ENCODE peak calls at places on chromosomes 4 and X, in seven cellular contexts. S is amygdala; F is islet precursor cell; P is stimulated activated CD4-positive, alpha-beta T cell treated with anti-CD3 and anti-CD28 coated beads, Interleukin-4, amount 100 ng/mL, for 48 hours; W is nucleus accumbens; I is GM10248; D is HS-5. Z is an unnamed sample.

GRCh38 chr4:185634066-185634652 is 98.9 kb upstream of the PDLIM3 start:
- DNase-seq in S (no peak), F (no peak), P (no peak), W (no peak), I (no peak), D (no peak), Z (peak; percentile 38)

GRCh38 chrX:123740006-123740405 is 7.2 kb upstream of the THOC2 start:
- DNase-seq in S (no peak), F (no peak), P (no peak), W (no peak), I (no peak), D (no peak), Z (no peak)

GRCh38 chr4:112290341-112290740 is 4.6 kb upstream of the TIFA start:
- DNase-seq in S (no peak), F (no peak), P (no peak), W (no peak), I (peak; percentile 34), D (no peak), Z (no peak)

GRCh38 chrX:24168807-24169206 is 19.3 kb downstream of the ZFX start:
- DNase-seq in S (no peak), F (no peak), P (no peak), W (no peak), I (no peak), D (no peak), Z (no peak)

GRCh38 chr4:71294301-71294700 is 44.5 kb upstream of the SLC4A4 start:
- DNase-seq in S (no peak), F (no peak), P (no peak), W (no peak), I (no peak), D (no peak), Z (no peak)

GRCh38 chrX:41688835-41689234 is at the start of gene GPR34:
- DNase-seq in S (no peak), F (no peak), P (no peak), W (no peak), I (no peak), D (no peak), Z (no peak)

GRCh38 chr4:100284302-100284701 is 94.0 kb upstream of the DDIT4L start:
- DNase-seq in S (no peak), F (no peak), P (no peak), W (no peak), I (no peak), D (no peak), Z (no peak)

GRCh38 chr4:11397146-11397545 is 31.5 kb downstream of the HS3ST1 start:
- DNase-seq in S (no peak), F (peak; percentile 71), P (no peak), W (no peak), I (no peak), D (no peak), Z (peak; percentile 5)

Z was measured in HT-29.